ENCODE peak calls at places on chromosomes 16 and 17, in eight cellular contexts. One of them, this sample, is unnamed. For H3K36me3, the result is how much of the 10 kb centered on the place peaks cover.

GRCh38 chr16:84511180-84511800 is 6.8 kb upstream of the MEAK7 start:
- DNase-seq in DND-41: peak
- DNase-seq in IMR-90: peak
- DNase-seq in brain microvascular endothelial cell: peak
- DNase-seq in CD8-positive, alpha-beta T cell: peak
- DNase-seq in Peyer's patch: peak
- DNase-seq in breast epithelium: peak
- DNase-seq in sigmoid colon: peak
- DNase-seq in this sample: no peak

GRCh38 chr16:56871172-56871593 is 6.2 kb downstream of the SLC12A3 start:
- DNase-seq in DND-41: no peak
- DNase-seq in brain microvascular endothelial cell: peak
- DNase-seq in CD8-positive, alpha-beta T cell: no peak
- DNase-seq in sigmoid colon: no peak
- DNase-seq in breast epithelium: no peak
- DNase-seq in IMR-90: peak
- DNase-seq in Peyer's patch: peak
- DNase-seq in this sample: no peak

GRCh38 chr16:82636485-82636884 is 9.7 kb downstream of the CDH13 start:
- DNase-seq in brain microvascular endothelial cell: no peak
- DNase-seq in Peyer's patch: no peak
- DNase-seq in CD8-positive, alpha-beta T cell: no peak
- DNase-seq in sigmoid colon: no peak
- DNase-seq in breast epithelium: no peak
- DNase-seq in DND-41: no peak
- DNase-seq in IMR-90: no peak
- DNase-seq in this sample: no peak

GRCh38 chr16:22001591-22001990 is 675 bp upstream of the PDZD9 start:
- DNase-seq in CD8-positive, alpha-beta T cell: no peak
- DNase-seq in Peyer's patch: no peak
- DNase-seq in brain microvascular endothelial cell: no peak
- DNase-seq in breast epithelium: no peak
- DNase-seq in DND-41: no peak
- DNase-seq in sigmoid colon: no peak
- DNase-seq in IMR-90: peak
- DNase-seq in this sample: no peak

GRCh38 chr17:29179232-29180036 is 764 bp downstream of the MYO18A start:
- DNase-seq in breast epithelium: peak
- DNase-seq in CD8-positive, alpha-beta T cell: no peak
- DNase-seq in IMR-90: no peak
- DNase-seq in DND-41: peak
- DNase-seq in sigmoid colon: no peak
- DNase-seq in Peyer's patch: peak
- DNase-seq in brain microvascular endothelial cell: no peak
- DNase-seq in this sample: no peak

GRCh38 chr17:28147026-28147425 is 104.5 kb downstream of the NLK start:
- DNase-seq in sigmoid colon: no peak
- DNase-seq in brain microvascular endothelial cell: no peak
- DNase-seq in breast epithelium: no peak
- DNase-seq in DND-41: no peak
- DNase-seq in Peyer's patch: no peak
- DNase-seq in CD8-positive, alpha-beta T cell: no peak
- DNase-seq in IMR-90: peak
- DNase-seq in this sample: no peak

GRCh38 chr16:73093146-73094144 is 45.5 kb upstream of the ZFHX3 start:
- DNase-seq in CD8-positive, alpha-beta T cell: no peak
- DNase-seq in sigmoid colon: no peak
- DNase-seq in DND-41: no peak
- DNase-seq in Peyer's patch: no peak
- DNase-seq in brain microvascular endothelial cell: peak
- DNase-seq in IMR-90: peak
- DNase-seq in breast epithelium: no peak
- DNase-seq in this sample: no peak

GRCh38 chr16:85046472-85046916 is 18.9 kb downstream of the KIAA0513 start:
- DNase-seq in sigmoid colon: no peak
- DNase-seq in CD8-positive, alpha-beta T cell: no peak
- DNase-seq in breast epithelium: no peak
- DNase-seq in brain microvascular endothelial cell: no peak
- DNase-seq in IMR-90: no peak
- DNase-seq in DND-41: no peak
- DNase-seq in Peyer's patch: no peak
- DNase-seq in this sample: no peak

GRCh38 chr16:23556881-23557778 is at the start of the genes EARS2 and UBFD1:
- DNase-seq in DND-41: peak
- DNase-seq in CD8-positive, alpha-beta T cell: peak
- DNase-seq in IMR-90: peak
- DNase-seq in sigmoid colon: peak
- DNase-seq in Peyer's patch: peak
- DNase-seq in breast epithelium: peak
- DNase-seq in brain microvascular endothelial cell: peak
- DNase-seq in this sample: peak

GRCh38 chr17:31517524-31517923 is 126.0 kb downstream of the RAB11FIP4 start:
- DNase-seq in IMR-90: no peak
- DNase-seq in Peyer's patch: no peak
- DNase-seq in sigmoid colon: no peak
- DNase-seq in CD8-positive, alpha-beta T cell: no peak
- DNase-seq in breast epithelium: no peak
- DNase-seq in DND-41: no peak
- DNase-seq in brain microvascular endothelial cell: no peak
- DNase-seq in this sample: no peak

GRCh38 chr16:11572301-11572995 is 14.3 kb downstream of the LITAF start:
- DNase-seq in CD8-positive, alpha-beta T cell: peak
- DNase-seq in Peyer's patch: peak
- DNase-seq in brain microvascular endothelial cell: no peak
- DNase-seq in sigmoid colon: no peak
- DNase-seq in IMR-90: no peak
- DNase-seq in breast epithelium: no peak
- DNase-seq in DND-41: no peak
- DNase-seq in this sample: no peak

GRCh38 chr17:4862720-4863119 is 29.6 kb downstream of the MINK1 start:
- DNase-seq in sigmoid colon: no peak
- DNase-seq in IMR-90: no peak
- DNase-seq in CD8-positive, alpha-beta T cell: no peak
- DNase-seq in Peyer's patch: no peak
- DNase-seq in breast epithelium: no peak
- DNase-seq in DND-41: no peak
- DNase-seq in brain microvascular endothelial cell: no peak
- DNase-seq in this sample: no peak

GRCh38 chr16:83554096-83554495 is 253.7 kb upstream of the HSBP1 start:
- DNase-seq in CD8-positive, alpha-beta T cell: no peak
- DNase-seq in sigmoid colon: no peak
- DNase-seq in IMR-90: no peak
- DNase-seq in Peyer's patch: no peak
- DNase-seq in breast epithelium: no peak
- DNase-seq in DND-41: no peak
- DNase-seq in brain microvascular endothelial cell: no peak
- DNase-seq in this sample: no peak

GRCh38 chr17:4498461-4499397 is at the start of gene SPNS2:
- DNase-seq in DND-41: peak
- DNase-seq in Peyer's patch: peak
- DNase-seq in IMR-90: peak
- DNase-seq in sigmoid colon: no peak
- DNase-seq in breast epithelium: no peak
- DNase-seq in brain microvascular endothelial cell: no peak
- DNase-seq in CD8-positive, alpha-beta T cell: peak
- DNase-seq in this sample: no peak

GRCh38 chr16:88962478-88963152 is 14.4 kb downstream of the CBFA2T3 start:
- DNase-seq in CD8-positive, alpha-beta T cell: no peak
- DNase-seq in brain microvascular endothelial cell: no peak
- DNase-seq in Peyer's patch: no peak
- DNase-seq in breast epithelium: no peak
- DNase-seq in IMR-90: no peak
- DNase-seq in sigmoid colon: no peak
- DNase-seq in DND-41: peak
- DNase-seq in this sample: no peak

GRCh38 chr17:68775338-68775737 is 174.2 kb upstream of the FAM20A start:
- DNase-seq in DND-41: no peak
- DNase-seq in CD8-positive, alpha-beta T cell: no peak
- DNase-seq in IMR-90: no peak
- DNase-seq in breast epithelium: no peak
- DNase-seq in brain microvascular endothelial cell: no peak
- DNase-seq in Peyer's patch: no peak
- DNase-seq in sigmoid colon: no peak
- DNase-seq in this sample: no peak

GRCh38 chr16:46972971-46973456 is 460 bp downstream of the DNAJA2 start:
- DNase-seq in breast epithelium: peak
- DNase-seq in Peyer's patch: peak
- DNase-seq in IMR-90: no peak
- DNase-seq in DND-41: peak
- DNase-seq in sigmoid colon: peak
- DNase-seq in brain microvascular endothelial cell: no peak
- DNase-seq in CD8-positive, alpha-beta T cell: peak
- DNase-seq in this sample: no peak

GRCh38 chr17:2253362-2253761 is 50.2 kb downstream of the SMG6 start:
- DNase-seq in CD8-positive, alpha-beta T cell: no peak
- DNase-seq in Peyer's patch: no peak
- DNase-seq in DND-41: no peak
- DNase-seq in sigmoid colon: no peak
- DNase-seq in brain microvascular endothelial cell: no peak
- DNase-seq in breast epithelium: no peak
- DNase-seq in IMR-90: no peak
- DNase-seq in this sample: no peak
- H3K36me3 ChIP-seq in CD8-positive, alpha-beta T cell: under half
- H3K36me3 ChIP-seq in Peyer's patch: under half
- H3K36me3 ChIP-seq in DND-41: half or more
- H3K36me3 ChIP-seq in sigmoid colon: under half
- H3K36me3 ChIP-seq in brain microvascular endothelial cell: under half
- H3K36me3 ChIP-seq in breast epithelium: under half
- H3K36me3 ChIP-seq in IMR-90: under half
- H3K36me3 ChIP-seq in this sample: under half

GRCh38 chr16:75379911-75380847 is 53.1 kb downstream of the CFDP1 start:
- DNase-seq in CD8-positive, alpha-beta T cell: peak
- DNase-seq in IMR-90: no peak
- DNase-seq in brain microvascular endothelial cell: no peak
- DNase-seq in breast epithelium: no peak
- DNase-seq in sigmoid colon: no peak
- DNase-seq in DND-41: peak
- DNase-seq in Peyer's patch: peak
- DNase-seq in this sample: no peak

GRCh38 chr16:75379339-75379738 is 54.0 kb downstream of the CFDP1 start:
- DNase-seq in DND-41: no peak
- DNase-seq in IMR-90: no peak
- DNase-seq in Peyer's patch: no peak
- DNase-seq in CD8-positive, alpha-beta T cell: no peak
- DNase-seq in sigmoid colon: no peak
- DNase-seq in breast epithelium: no peak
- DNase-seq in brain microvascular endothelial cell: no peak
- DNase-seq in this sample: no peak

GRCh38 chr16:75382611-75383010 is 50.7 kb downstream of the CFDP1 start:
- DNase-seq in IMR-90: no peak
- DNase-seq in CD8-positive, alpha-beta T cell: no peak
- DNase-seq in Peyer's patch: no peak
- DNase-seq in breast epithelium: no peak
- DNase-seq in DND-41: no peak
- DNase-seq in sigmoid colon: no peak
- DNase-seq in brain microvascular endothelial cell: no peak
- DNase-seq in this sample: no peak

GRCh38 chr16:75378616-75379015 is 54.7 kb downstream of the CFDP1 start:
- DNase-seq in CD8-positive, alpha-beta T cell: no peak
- DNase-seq in brain microvascular endothelial cell: no peak
- DNase-seq in sigmoid colon: no peak
- DNase-seq in Peyer's patch: no peak
- DNase-seq in IMR-90: no peak
- DNase-seq in DND-41: no peak
- DNase-seq in breast epithelium: no peak
- DNase-seq in this sample: no peak

GRCh38 chr16:75380870-75381269 is 52.4 kb downstream of the CFDP1 start:
- DNase-seq in DND-41: no peak
- DNase-seq in Peyer's patch: no peak
- DNase-seq in breast epithelium: no peak
- DNase-seq in CD8-positive, alpha-beta T cell: no peak
- DNase-seq in IMR-90: peak
- DNase-seq in sigmoid colon: no peak
- DNase-seq in brain microvascular endothelial cell: no peak
- DNase-seq in this sample: no peak
- H3K4me3 ChIP-seq in DND-41: no peak
- H3K4me3 ChIP-seq in Peyer's patch: no peak
- H3K4me3 ChIP-seq in breast epithelium: no peak
- H3K4me3 ChIP-seq in CD8-positive, alpha-beta T cell: no peak
- H3K4me3 ChIP-seq in IMR-90: no peak
- H3K4me3 ChIP-seq in sigmoid colon: no peak
- H3K4me3 ChIP-seq in brain microvascular endothelial cell: no peak
- H3K4me3 ChIP-seq in this sample: no peak

DNA sequence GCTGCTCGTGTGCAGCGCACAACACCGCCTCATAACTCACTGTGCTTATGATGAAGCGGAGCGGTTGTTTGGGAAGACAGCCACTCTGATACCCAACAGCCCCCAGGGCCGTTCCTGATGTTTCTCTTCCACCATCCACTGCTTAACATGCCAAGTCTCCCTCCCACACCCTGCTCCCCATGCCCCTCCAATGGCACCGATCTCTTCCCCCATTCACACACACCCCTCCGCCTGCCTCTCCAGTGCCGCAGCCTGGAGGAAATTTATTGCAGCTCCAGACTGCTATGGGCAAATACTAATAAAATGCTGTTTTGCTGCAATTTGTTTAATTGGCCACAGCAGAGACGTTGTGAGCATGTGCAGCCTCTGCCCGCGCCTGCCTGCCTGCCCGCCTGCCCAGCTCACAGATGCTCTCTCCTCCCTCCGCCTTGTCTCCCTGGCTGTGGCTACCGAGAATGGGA is 80.3 kb upstream of the LHX1 start:
- DNase-seq in CD8-positive, alpha-beta T cell: no peak
- DNase-seq in sigmoid colon: no peak
- DNase-seq in Peyer's patch: no peak
- DNase-seq in DND-41: no peak
- DNase-seq in brain microvascular endothelial cell: no peak
- DNase-seq in IMR-90: no peak
- DNase-seq in breast epithelium: no peak
- DNase-seq in this sample: no peak
- TF ChIP-seq CTCF in CD8-positive, alpha-beta T cell: no peak
- TF ChIP-seq CTCF in sigmoid colon: no peak
- TF ChIP-seq CTCF in Peyer's patch: no peak
- TF ChIP-seq CTCF in DND-41: no peak
- TF ChIP-seq CTCF in brain microvascular endothelial cell: no peak
- TF ChIP-seq CTCF in IMR-90: no peak
- TF ChIP-seq CTCF in breast epithelium: no peak
- TF ChIP-seq CTCF in this sample: no peak

DNA sequence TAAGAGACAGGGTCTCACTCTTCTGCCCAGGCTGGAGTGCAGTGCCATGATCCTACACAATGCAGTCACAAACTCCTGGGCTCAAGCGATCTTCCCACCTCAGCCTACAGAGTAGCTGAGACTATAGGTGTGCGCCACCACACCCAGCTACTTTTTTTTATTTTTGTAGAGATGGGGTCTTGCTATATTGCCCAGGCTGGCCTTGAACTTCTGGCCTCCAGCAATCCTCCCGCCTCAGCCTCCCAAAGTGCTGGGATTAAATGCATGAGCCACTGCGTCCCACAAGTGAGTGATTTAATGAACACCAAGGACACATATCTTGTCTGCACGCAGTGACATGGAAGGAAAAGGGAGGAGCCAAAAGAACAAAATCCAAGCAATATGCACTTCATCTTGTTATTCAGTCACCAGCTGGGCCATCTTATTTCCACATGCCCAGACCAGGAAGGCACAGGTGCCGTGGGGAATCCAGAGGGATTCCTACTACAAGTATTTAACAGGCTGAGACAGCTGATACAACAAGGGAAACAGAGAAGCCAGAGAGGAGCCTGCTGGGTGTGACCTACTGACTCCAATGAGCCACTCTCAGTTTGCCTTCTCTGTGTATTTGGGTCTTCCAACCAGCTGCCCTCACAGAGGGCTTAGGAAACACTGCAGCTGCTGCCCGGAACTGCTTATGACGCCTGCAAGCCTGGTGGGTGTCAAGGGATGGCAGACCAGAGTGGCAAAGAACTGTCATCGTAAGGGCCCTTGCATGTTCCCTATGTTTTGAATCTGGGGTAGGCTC is 17.0 kb downstream of the LSM12 start:
- DNase-seq in CD8-positive, alpha-beta T cell: no peak
- DNase-seq in breast epithelium: no peak
- DNase-seq in IMR-90: no peak
- DNase-seq in brain microvascular endothelial cell: no peak
- DNase-seq in Peyer's patch: no peak
- DNase-seq in sigmoid colon: no peak
- DNase-seq in DND-41: no peak
- DNase-seq in this sample: no peak
- H3K36me3 ChIP-seq in CD8-positive, alpha-beta T cell: under half
- H3K36me3 ChIP-seq in breast epithelium: under half
- H3K36me3 ChIP-seq in IMR-90: under half
- H3K36me3 ChIP-seq in brain microvascular endothelial cell: half or more
- H3K36me3 ChIP-seq in Peyer's patch: under half
- H3K36me3 ChIP-seq in sigmoid colon: under half
- H3K36me3 ChIP-seq in DND-41: half or more
- H3K36me3 ChIP-seq in this sample: under half